ENCODE peak calls at places on chromosomes 1 and 21, in eight cellular contexts. J, V, M, U, F, H, B and X are unnamed samples.

GRCh38 chr1:109763646-109764415 is at the start of gene EPS8L3:
- DNase-seq in J (no peak), V (peak), M (no peak), U (no peak), F (no peak), H (no peak), B (no peak), X (no peak)

GRCh38 chr1:217076902-217077301 is 353.7 kb upstream of the ESRRG start:
- DNase-seq in J (no peak), V (no peak), M (no peak), U (peak), F (no peak), H (no peak), B (peak), X (no peak)

GRCh38 chr1:165287781-165288180 is 68.7 kb downstream of the LMX1A start:
- DNase-seq in J (no peak), V (no peak), M (no peak), U (no peak), F (no peak), H (no peak), B (no peak), X (no peak)

GRCh38 chr21:41678944-41679343 is 87.9 kb downstream of the RIPK4 start:
- DNase-seq in J (peak), V (peak), M (peak), U (peak), F (no peak), H (peak), B (peak), X (peak)

GRCh38 chr1:181033799-181034391 is at the start of gene MR1:
- DNase-seq in J (no peak), V (no peak), M (peak), U (peak), F (peak), H (no peak), B (peak), X (peak)

GRCh38 chr1:19661721-19662228 is 2.9 kb upstream of the HTR6 start:
- DNase-seq in J (no peak), V (no peak), M (no peak), U (peak), F (no peak), H (no peak), B (peak), X (no peak)

GRCh38 chr1:208269338-208269666 is 25.1 kb upstream of the PLXNA2 start:
- DNase-seq in J (no peak), V (peak), M (no peak), U (no peak), F (no peak), H (no peak), B (no peak), X (no peak)

GRCh38 chr1:200296091-200296661 is 113.7 kb downstream of the ZNF281 start:
- DNase-seq in J (no peak), V (no peak), M (no peak), U (no peak), F (no peak), H (no peak), B (no peak), X (peak)

GRCh38 chr1:40450491-40451237 is 388 bp downstream of the ZFP69B start:
- DNase-seq in J (peak), V (peak), M (no peak), U (peak), F (peak), H (peak), B (peak), X (no peak)

GRCh38 chr1:93171549-93172050 is 8.6 kb downstream of the TMED5 start:
- DNase-seq in J (no peak), V (no peak), M (no peak), U (peak), F (no peak), H (no peak), B (no peak), X (no peak)

GRCh38 chr1:14215151-14215550 is 383.3 kb upstream of the KAZN start:
- DNase-seq in J (no peak), V (no peak), M (no peak), U (no peak), F (no peak), H (no peak), B (no peak), X (no peak)

GRCh38 chr1:162709870-162710269 is 77.6 kb downstream of the DDR2 start:
- DNase-seq in J (no peak), V (no peak), M (no peak), U (peak), F (no peak), H (no peak), B (no peak), X (no peak)

GRCh38 chr1:208036918-208037567 is 126.1 kb upstream of the CD34 start:
- DNase-seq in J (no peak), V (no peak), M (no peak), U (no peak), F (no peak), H (no peak), B (no peak), X (no peak)

GRCh38 chr1:30111431-30111830 is 612.0 kb downstream of the MATN1 start:
- DNase-seq in J (peak), V (peak), M (no peak), U (peak), F (no peak), H (no peak), B (peak), X (no peak)

DNA sequence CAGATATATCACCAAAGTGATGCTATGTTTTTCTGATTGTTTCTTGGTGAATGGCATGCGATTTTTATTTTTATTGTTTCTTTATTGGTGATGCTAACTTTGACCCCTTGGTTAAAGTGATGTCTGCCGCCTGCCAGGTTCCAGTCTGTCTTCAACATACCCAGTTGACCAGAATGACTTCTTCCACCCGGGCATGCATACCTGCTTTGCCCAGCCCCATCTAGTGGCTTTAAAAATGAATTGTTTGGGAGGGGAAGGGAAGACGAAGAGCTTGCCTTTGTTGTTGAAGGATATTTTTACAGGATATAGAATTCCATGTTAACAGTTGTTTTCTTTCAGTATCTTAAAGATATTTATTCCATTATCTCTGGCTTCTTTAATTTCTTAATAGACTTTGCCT is 65.1 kb downstream of the ATG4C start:
- DNase-seq in J (no peak), V (no peak), M (no peak), U (no peak), F (no peak), H (no peak), B (peak), X (no peak)
- TF ChIP-seq CTCF in J (peak), V (no peak), M (no peak), U (peak), F (no peak), H (peak), B (peak), X (no peak)

GRCh38 chr1:156359973-156360372 is 9.0 kb upstream of the RHBG start:
- DNase-seq in J (peak), V (no peak), M (no peak), U (peak), F (no peak), H (peak), B (peak), X (no peak)
- TF ChIP-seq CTCF in J (peak), V (no peak), M (no peak), U (peak), F (peak), H (peak), B (peak), X (peak)

GRCh38 chr1:54456921-54457529 is 50.8 kb upstream of the SSBP3 start:
- DNase-seq in J (peak), V (no peak), M (no peak), U (no peak), F (no peak), H (no peak), B (no peak), X (no peak)
- TF ChIP-seq CTCF in J (no peak), V (no peak), M (no peak), U (no peak), F (no peak), H (no peak), B (no peak), X (no peak)

GRCh38 chr1:21620461-21620860 is 48.7 kb downstream of the RAP1GAP start:
- DNase-seq in J (no peak), V (no peak), M (no peak), U (no peak), F (no peak), H (no peak), B (no peak), X (no peak)

GRCh38 chr1:21621761-21622436 is 47.3 kb downstream of the RAP1GAP start:
- DNase-seq in J (no peak), V (no peak), M (no peak), U (no peak), F (no peak), H (no peak), B (no peak), X (no peak)

GRCh38 chr1:21621051-21621450 is 48.1 kb downstream of the RAP1GAP start:
- DNase-seq in J (no peak), V (no peak), M (no peak), U (no peak), F (no peak), H (no peak), B (no peak), X (no peak)

GRCh38 chr1:21619041-21619947 is 49.9 kb downstream of the RAP1GAP start:
- DNase-seq in J (peak), V (no peak), M (no peak), U (no peak), F (no peak), H (no peak), B (peak), X (no peak)

GRCh38 chr1:21620011-21620410 is 49.1 kb downstream of the RAP1GAP start:
- DNase-seq in J (no peak), V (no peak), M (no peak), U (no peak), F (no peak), H (no peak), B (no peak), X (no peak)
- TF ChIP-seq CTCF in J (no peak), V (no peak), M (no peak), U (no peak), F (no peak), H (no peak), B (no peak), X (no peak)

DNA sequence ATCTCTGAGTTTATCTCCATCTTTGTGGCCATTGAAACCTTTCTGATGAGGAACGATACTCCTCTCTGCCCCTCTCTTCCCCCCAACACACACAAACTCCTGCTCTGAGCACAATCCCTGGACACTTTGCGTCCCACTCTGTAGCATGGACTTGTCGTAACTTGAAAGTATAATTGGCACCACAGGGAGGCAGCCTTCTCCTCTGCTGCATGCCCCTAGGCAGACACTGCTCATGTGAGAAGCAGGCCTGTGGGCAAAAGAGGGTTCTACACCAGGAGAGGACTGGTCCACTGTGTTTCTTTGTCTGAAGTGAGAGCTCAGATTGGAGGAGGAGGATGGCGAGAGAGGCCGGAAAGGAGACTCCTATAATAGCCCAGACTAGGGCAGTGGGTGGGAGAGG is 3.8 kb upstream of the PARS2 start:
- DNase-seq in J (no peak), V (peak), M (no peak), U (peak), F (no peak), H (no peak), B (no peak), X (no peak)
- TF ChIP-seq CTCF in J (peak), V (no peak), M (no peak), U (peak), F (peak), H (no peak), B (peak), X (no peak)

DNA sequence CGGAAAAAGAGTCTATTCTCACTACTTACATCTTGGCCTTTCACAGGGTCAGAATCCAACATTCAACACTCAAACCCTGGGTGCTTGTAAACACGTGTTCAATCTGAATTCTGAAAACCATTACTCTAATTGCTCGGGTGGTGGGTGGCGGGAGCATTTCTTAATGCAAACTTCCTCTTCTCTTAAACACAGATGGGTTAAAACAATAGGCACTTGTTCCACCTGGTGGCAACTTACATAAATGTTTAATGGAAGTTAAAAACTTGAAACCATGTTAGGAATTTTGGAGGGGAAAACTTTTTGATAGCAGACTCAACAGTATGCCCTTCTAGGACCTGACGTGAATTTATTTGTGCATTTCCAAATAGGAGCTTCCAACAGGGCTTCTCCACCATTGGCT is 23.4 kb upstream of the TDRD10 start:
- DNase-seq in J (no peak), V (no peak), M (no peak), U (peak), F (no peak), H (no peak), B (peak), X (no peak)
- TF ChIP-seq CTCF in J (peak), V (no peak), M (no peak), U (peak), F (peak), H (no peak), B (peak), X (no peak)

DNA sequence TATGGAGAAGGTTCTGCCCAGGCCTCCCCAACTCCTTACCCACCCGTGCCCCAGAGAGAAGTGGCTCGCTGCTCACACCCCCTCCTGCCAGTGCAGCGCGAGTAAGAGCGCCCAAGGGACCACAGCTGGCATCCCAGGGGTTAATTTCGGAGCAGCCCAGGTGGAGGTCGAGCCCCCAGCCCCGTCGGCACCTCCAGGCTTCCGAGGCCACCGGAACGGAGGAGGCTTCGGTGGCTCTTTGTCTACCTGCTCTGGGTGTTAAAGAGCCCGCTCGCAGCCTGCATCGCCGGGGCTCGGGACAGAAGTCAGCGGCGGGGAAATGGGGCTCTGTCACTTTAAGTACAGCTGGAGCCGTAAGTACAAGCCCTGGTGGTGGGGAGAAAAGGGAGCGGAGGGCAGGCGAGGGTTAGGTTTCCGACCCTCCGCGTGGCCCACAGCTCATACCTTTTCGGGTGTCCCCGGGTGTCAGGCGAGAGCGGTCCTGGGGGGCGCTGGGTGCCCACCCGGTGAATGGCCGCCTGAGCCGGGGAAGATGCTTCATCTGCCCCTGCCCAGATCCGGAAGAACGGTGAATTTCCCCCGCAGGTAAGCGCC is 89.4 kb upstream of the IPO9 start:
- DNase-seq in J (peak), V (peak), M (peak), U (peak), F (no peak), H (no peak), B (peak), X (no peak)
- TF ChIP-seq CTCF in J (peak), V (no peak), M (no peak), U (no peak), F (no peak), H (no peak), B (no peak), X (no peak)

GRCh38 chr1:241423541-241424479 is 66.8 kb upstream of the RGS7 start:
- DNase-seq in J (peak), V (peak), M (no peak), U (peak), F (peak), H (no peak), B (peak), X (no peak)
- TF ChIP-seq CTCF in J (peak), V (no peak), M (no peak), U (peak), F (peak), H (no peak), B (no peak), X (no peak)

DNA sequence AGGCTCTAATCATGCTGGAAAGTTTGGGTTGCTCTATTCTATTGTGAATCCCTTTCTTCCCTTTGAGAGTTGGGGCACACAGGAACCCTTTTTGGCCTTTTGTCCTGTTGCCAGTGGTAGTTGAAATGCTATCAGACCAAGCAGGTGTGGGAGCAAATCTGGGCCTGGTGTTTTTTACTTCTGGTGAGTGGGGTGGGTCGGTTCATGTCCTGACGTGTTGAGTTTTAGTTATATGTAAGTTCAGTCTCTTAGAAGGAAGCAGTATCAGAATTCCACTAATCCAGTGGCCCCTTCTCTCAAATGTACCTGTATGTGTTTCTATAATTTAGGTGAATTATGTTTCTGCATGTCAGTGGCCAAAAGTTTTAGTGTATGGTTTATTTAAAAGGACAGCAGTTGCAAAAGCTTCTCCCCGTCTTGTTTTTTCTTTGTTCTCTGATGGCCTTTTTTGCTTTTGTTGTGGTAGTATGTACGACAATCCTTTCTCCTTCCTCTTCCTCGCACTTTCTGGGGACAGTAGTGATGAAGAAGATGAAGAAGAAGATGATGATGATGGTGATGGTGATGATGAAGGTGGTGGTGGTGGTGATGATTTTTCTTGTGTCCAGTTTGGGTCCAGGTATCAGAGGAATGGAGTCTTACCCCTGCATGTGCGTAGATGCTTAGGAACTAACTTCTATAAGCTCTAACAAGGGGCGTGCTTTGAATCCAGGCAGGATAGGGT is 74.2 kb downstream of the UBE4B start:
- DNase-seq in J (no peak), V (no peak), M (no peak), U (no peak), F (no peak), H (no peak), B (peak), X (no peak)
- TF ChIP-seq CTCF in J (no peak), V (no peak), M (no peak), U (no peak), F (no peak), H (no peak), B (no peak), X (no peak)

GRCh38 chr1:167054946-167055630 is 35.1 kb downstream of the GPA33 start:
- DNase-seq in J (no peak), V (no peak), M (no peak), U (no peak), F (no peak), H (no peak), B (no peak), X (no peak)

GRCh38 chr1:167056529-167057296 is 33.5 kb downstream of the GPA33 start:
- DNase-seq in J (no peak), V (no peak), M (no peak), U (no peak), F (no peak), H (no peak), B (peak), X (no peak)

GRCh38 chr1:167059729-167060107 is 30.5 kb downstream of the GPA33 start:
- DNase-seq in J (no peak), V (no peak), M (no peak), U (no peak), F (no peak), H (no peak), B (no peak), X (no peak)

GRCh38 chr1:167059045-167059728 is 31.0 kb downstream of the GPA33 start:
- DNase-seq in J (peak), V (peak), M (peak), U (peak), F (peak), H (peak), B (peak), X (peak)

GRCh38 chr1:167057297-167057688 is 32.9 kb downstream of the GPA33 start:
- DNase-seq in J (peak), V (peak), M (no peak), U (peak), F (no peak), H (no peak), B (peak), X (no peak)
- TF ChIP-seq CTCF in J (peak), V (peak), M (peak), U (peak), F (peak), H (peak), B (peak), X (peak)